ENCODE peak calls at places on chromosomes 11 and 22, in seven cellular contexts. N, K, O, U, R, M and A are unnamed samples.

GRCh38 chr11:6385046-6385777 is 5.1 kb upstream of the SMPD1 start:
- DNase-seq in R (no peak), N (no peak), K (no peak), O (no peak), M (no peak), U (no peak), A (no peak)

GRCh38 chr11:59943996-59944395 is 5.8 kb downstream of the OOSP1 start:
- DNase-seq in K (no peak), N (no peak), R (no peak), U (no peak), M (no peak), O (peak), A (no peak)

GRCh38 chr11:107957109-107957588 is 28.9 kb downstream of the RAB39A start:
- DNase-seq in R (peak), O (no peak), K (no peak), N (no peak), U (no peak), M (no peak), A (peak)

GRCh38 chr11:87020764-87021365 is 16.9 kb upstream of the TMEM135 start:
- DNase-seq in M (no peak), K (no peak), O (no peak), U (no peak), R (peak), N (no peak), A (no peak)

GRCh38 chr11:28104425-28104824 is 3.5 kb downstream of the KIF18A start:
- DNase-seq in U (no peak), M (no peak), K (no peak), O (no peak), N (no peak), R (no peak), A (no peak)

GRCh38 chr11:133547808-133548494 is 15.7 kb upstream of the OPCML start:
- DNase-seq in R (no peak), N (no peak), U (no peak), K (no peak), M (no peak), O (no peak), A (no peak)

GRCh38 chr11:30992513-30992849 is 377.1 kb downstream of the DCDC1 start:
- DNase-seq in R (no peak), M (no peak), K (no peak), O (no peak), N (no peak), U (no peak), A (no peak)

GRCh38 chr11:74057251-74058151 is 48.6 kb upstream of the UCP3 start:
- DNase-seq in N (no peak), R (peak), M (no peak), O (no peak), K (no peak), U (peak), A (no peak)

GRCh38 chr11:43327987-43328386 is 16.2 kb downstream of the API5 start:
- DNase-seq in K (no peak), N (peak), O (no peak), M (no peak), R (peak), U (peak), A (peak)

GRCh38 chr11:82796970-82797594 is 63.4 kb upstream of the FAM181B start:
- DNase-seq in N (no peak), O (no peak), U (no peak), R (no peak), K (no peak), M (no peak), A (no peak)

GRCh38 chr11:7621554-7621953 is 51.7 kb downstream of the CYB5R2 start:
- DNase-seq in M (no peak), O (no peak), R (no peak), N (no peak), U (no peak), K (no peak), A (no peak)

GRCh38 chr11:46895821-46896220 is 22.5 kb downstream of the LRP4 start:
- DNase-seq in N (peak), U (no peak), R (no peak), K (no peak), O (no peak), M (no peak), A (no peak)

GRCh38 chr11:28526406-28526751 is 418.2 kb downstream of the METTL15 start:
- DNase-seq in K (no peak), N (no peak), M (no peak), O (no peak), U (no peak), R (peak), A (no peak)

GRCh38 chr11:9314291-9315077 is at the start of gene TMEM41B:
- DNase-seq in U (peak), M (peak), R (peak), K (peak), O (peak), N (peak), A (peak)
- TF ChIP-seq CTCF in U (peak), M (no peak), R (peak), K (no peak), O (no peak), N (no peak), A (no peak)

DNA sequence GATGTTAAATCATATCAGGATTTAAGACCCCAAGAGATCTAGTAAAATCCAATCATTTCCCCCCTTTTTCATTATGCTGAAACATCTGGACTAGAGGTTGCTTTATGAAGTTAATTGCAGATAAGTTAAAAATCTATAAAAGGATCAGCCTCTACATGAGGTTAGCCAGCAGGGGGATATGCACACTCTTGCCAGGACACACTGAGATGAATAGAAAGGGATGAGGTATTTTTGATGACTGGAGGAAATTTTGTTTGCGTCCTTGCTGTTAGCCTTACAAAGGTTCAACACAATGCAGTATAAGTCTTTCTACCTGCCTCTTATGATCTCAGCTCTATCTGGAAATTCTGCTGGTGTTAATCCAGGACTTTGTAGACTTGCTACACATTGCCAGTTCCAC is 1034.3 kb downstream of the LRRC4C start:
- DNase-seq in K (no peak), O (no peak), R (no peak), U (no peak), N (no peak), M (no peak), A (no peak)
- TF ChIP-seq CTCF in K (no peak), O (no peak), R (no peak), U (peak), N (no peak), M (no peak), A (no peak)

DNA sequence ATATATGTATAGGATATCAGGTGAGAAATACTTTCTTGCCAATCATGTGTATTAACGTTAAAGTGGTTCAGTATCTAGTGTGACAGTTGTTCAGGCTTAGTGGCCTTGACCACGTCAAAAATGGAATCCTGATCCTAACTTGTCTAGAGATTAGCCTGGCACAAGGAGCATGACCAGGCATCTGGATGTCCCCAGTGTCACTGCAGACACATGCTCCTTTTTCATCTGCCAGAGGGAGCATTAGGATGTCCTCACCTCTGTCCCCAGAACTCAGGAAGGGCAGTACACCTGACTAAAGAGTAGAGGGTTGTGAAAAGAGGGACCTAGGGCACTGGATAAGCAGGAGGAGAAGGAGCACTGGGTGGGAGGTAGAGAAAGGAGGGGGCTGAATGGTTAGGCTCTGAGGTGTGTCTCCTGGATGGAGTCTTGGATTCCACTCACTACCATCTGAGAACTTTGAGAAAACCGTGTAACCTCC is 40.9 kb upstream of the GGTLC2 start:
- DNase-seq in U (no peak), O (no peak), M (no peak), N (no peak), K (no peak), R (no peak), A (no peak)
- TF ChIP-seq CTCF in U (no peak), O (no peak), M (no peak), N (no peak), K (no peak), R (no peak), A (no peak)

GRCh38 chr22:45336971-45337431 is 27.3 kb downstream of the FAM118A start:
- DNase-seq in R (peak), U (no peak), K (no peak), M (no peak), N (peak), O (no peak), A (no peak)

GRCh38 chr22:45335854-45336492 is 26.2 kb downstream of the FAM118A start:
- DNase-seq in K (no peak), N (no peak), R (no peak), O (no peak), U (no peak), M (no peak), A (no peak)

GRCh38 chr22:45334528-45334927 is 24.8 kb downstream of the FAM118A start:
- DNase-seq in K (no peak), O (no peak), U (no peak), R (no peak), M (no peak), N (no peak), A (no peak)

GRCh38 chr22:45334068-45334467 is 24.3 kb downstream of the FAM118A start:
- DNase-seq in O (no peak), R (no peak), K (no peak), M (no peak), U (no peak), N (no peak), A (no peak)

GRCh38 chr22:45335021-45335818 is 25.5 kb downstream of the FAM118A start:
- DNase-seq in U (no peak), N (no peak), M (no peak), R (peak), O (peak), K (no peak), A (no peak)
- TF ChIP-seq CTCF in U (peak), N (no peak), M (no peak), R (no peak), O (no peak), K (no peak), A (no peak)

GRCh38 chr22:17201285-17201945 is 17.8 kb downstream of the ADA2 start:
- DNase-seq in K (no peak), R (peak), U (no peak), M (no peak), N (no peak), O (no peak), A (peak)
- TF ChIP-seq CTCF in K (peak), R (peak), U (peak), M (no peak), N (no peak), O (no peak), A (peak)

DNA sequence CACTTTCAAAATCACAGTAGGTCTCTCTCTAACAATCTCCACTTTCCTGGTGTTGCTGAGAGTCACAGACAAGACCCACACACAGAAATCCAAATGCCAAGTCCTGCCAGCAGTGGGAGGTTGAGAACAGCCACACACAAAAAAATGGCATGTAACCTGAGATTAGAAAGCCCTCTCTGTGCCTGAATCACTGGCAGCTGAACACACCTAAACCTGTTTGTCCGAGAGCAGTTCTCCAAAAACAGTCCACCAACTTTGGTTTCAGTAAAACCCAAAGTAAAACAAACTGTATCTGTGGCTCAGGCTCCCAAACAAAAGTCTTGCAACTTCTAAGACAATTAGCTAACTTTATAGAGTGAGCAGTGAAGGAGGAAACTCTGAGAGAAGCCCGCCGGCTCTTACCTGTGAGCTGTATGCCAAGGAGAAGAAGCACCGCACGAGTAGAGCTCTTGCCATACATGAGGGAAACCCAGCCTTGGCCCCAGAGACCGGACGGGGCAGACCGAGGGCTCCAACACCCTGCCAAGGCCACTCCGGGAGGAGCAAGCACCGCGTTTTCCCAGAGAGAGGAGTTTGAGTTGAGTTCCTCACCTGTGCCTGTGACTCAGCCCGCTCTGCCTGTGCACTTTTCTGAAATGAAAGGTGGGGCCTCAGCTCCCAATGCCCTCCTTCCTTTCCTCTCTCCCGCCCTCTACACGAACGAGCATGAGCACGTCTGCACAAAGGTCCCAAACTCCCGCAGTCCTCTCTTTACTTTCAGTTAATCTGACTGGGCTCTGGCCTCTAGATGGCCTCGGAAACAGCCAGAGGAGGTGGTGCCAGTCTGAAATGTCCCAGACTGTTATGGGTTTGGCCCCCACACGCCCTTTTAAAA is at the start of gene MPZL2:
- DNase-seq in O (peak), N (peak), R (peak), U (no peak), K (no peak), M (no peak), A (no peak)
- TF ChIP-seq CTCF in O (no peak), N (no peak), R (no peak), U (no peak), K (no peak), M (no peak), A (no peak)

GRCh38 chr11:75543808-75544207 is 18.1 kb upstream of the GDPD5 start:
- DNase-seq in N (no peak), M (peak), R (no peak), O (no peak), K (no peak), U (no peak), A (no peak)
- TF ChIP-seq CTCF in N (no peak), M (no peak), R (no peak), O (no peak), K (no peak), U (no peak), A (no peak)